ENCODE peak calls at places on chromosomes 12 and 14, in four cellular contexts. L is fibroblast of lung, W is astrocyte, Z is keratinocyte. G is an unnamed sample. For H3K36me3, the result is how much of the 10 kb centered on the place peaks cover.

GRCh38 chr14:68172664-68173063 is 353.1 kb downstream of the RAD51B start:
- DNase-seq in L (peak), Z (no peak), W (peak), G (no peak)

GRCh38 chr12:101666017-101666728 is 31.3 kb upstream of the CHPT1 start:
- DNase-seq in Z (no peak), W (no peak), L (no peak), G (no peak)

GRCh38 chr14:102362084-102362483 is 606 bp downstream of the CINP start:
- DNase-seq in W (peak), Z (no peak), L (peak), G (no peak)

GRCh38 chr12:107903377-107904061 is 129.0 kb downstream of the ASCL4 start:
- DNase-seq in Z (no peak), W (no peak), L (peak), G (no peak)

GRCh38 chr14:99383457-99384428 is 96.9 kb downstream of the SETD3 start:
- DNase-seq in Z (no peak), L (no peak), W (no peak), G (no peak)

GRCh38 chr12:114955414-114956014 is 271.5 kb upstream of the TBX3 start:
- DNase-seq in Z (no peak), L (peak), W (peak), G (no peak)

GRCh38 chr12:120539303-120539702 is 5.1 kb downstream of the RNF10 start:
- DNase-seq in L (peak), Z (no peak), W (peak), G (no peak)

GRCh38 chr14:21039585-21040369 is 2.4 kb upstream of the RNASE7 start:
- DNase-seq in L (peak), W (peak), Z (no peak), G (no peak)

GRCh38 chr12:46786774-46787173 is 39.0 kb downstream of the SLC38A4 start:
- DNase-seq in W (peak), Z (peak), L (peak), G (no peak)
- H3K4me3 ChIP-seq in W (no peak), Z (no peak), L (no peak), G (no peak)

GRCh38 chr12:105888696-105889095 is 250.1 kb downstream of the NUAK1 start:
- DNase-seq in L (peak), Z (no peak), W (peak), G (no peak)
- H3K36me3 ChIP-seq in L (under half), Z (under half), W (under half), G (under half)

DNA sequence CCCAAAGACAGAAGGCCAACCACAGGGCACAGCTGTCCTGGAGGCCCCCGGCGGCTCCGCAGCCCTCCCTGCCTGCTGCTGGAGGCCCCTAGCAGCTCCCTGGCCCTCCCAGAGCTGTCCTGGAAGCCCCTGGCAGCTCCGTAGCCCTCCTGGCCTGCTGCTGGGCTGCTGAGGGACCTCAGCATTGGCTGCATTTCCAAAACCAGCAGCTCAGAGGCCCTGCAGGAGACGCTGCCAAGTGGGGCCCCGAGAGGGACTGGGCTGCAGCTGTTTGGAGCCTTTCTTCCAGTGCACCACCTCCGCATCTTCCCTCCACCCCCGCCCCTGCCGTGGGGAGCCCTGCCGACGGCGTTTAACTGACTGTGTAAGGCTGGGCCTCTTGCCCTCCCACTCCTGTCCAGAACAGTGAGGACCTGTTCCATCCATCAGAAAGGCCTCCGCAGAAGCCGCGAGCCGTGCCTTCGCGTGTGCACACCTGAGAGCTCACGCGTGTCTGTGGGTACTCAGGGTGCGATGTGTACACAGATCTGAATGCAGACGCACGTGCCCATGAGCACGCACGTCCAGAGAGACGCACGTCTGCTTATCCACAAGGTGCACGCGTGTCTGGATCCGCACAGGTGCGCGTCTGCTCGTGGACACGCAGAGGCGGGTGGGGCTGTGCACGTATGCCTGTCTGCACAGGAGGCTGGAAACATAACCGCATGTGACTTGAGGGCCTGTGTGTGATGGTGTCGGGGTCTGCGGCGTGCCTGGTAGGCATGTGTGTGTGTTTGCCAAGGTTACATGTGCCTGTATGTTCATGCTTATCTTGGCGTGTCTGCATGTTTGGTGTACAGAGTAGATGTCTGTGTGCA is 57.0 kb upstream of the FBRSL1 start:
- DNase-seq in W (no peak), L (no peak), Z (no peak), G (no peak)
- TF ChIP-seq EZH2 in W (no peak), L (no peak), Z (peak), G (no peak)

DNA sequence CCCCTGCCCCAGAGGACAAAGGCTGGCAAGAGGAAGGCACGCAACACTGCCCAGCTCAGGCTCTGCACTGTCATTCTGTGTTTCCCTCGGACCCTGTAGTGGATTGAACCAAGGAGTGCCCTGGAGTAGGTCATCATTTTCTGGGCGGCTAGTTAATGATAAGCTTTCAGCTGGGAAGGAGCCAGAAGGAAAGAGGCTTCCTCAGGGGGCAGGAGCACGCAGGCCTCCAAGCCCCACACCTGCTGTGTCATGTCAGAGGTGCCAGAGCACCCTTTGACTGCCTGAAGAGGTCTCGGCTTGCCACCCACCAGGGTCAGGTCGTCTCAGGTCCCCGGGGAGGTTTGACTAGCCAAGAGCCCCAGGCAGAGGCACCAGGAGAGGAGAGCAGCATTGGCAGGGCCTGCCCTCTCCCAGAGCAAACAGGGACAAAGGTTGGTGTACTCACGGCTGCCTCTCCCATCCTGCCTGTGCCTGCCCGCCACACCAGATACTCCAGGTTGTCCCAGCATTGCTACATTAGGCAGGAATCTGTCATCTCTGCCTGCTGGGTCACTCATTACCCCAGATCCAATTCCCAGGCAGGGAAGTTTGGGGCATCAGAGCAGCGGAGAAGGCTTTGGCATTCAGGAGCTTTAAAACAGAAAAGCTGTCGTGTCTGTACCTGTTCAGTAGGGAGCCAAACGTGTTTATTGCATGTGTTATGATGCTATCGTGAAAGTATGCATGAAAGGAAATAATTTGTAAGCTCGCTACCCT is 33.5 kb upstream of the ATP2A2 start:
- DNase-seq in W (no peak), L (peak), Z (peak), G (no peak)
- H3K4me3 ChIP-seq in W (no peak), L (no peak), Z (peak), G (no peak)

GRCh38 chr14:73402579-73402978 is 55.8 kb downstream of the NUMB start:
- DNase-seq in L (no peak), W (no peak), Z (no peak), G (no peak)
- H3K36me3 ChIP-seq in L (under half), W (under half), Z (under half), G (under half)

GRCh38 chr12:54012631-54013398 is 4.0 kb downstream of the HOXC8 start:
- DNase-seq in W (no peak), L (no peak), Z (no peak), G (no peak)

GRCh38 chr12:54016478-54016964 is 7.7 kb downstream of the HOXC8 start:
- DNase-seq in Z (no peak), L (no peak), W (no peak), G (no peak)

GRCh38 chr12:54015210-54015931 is 6.6 kb downstream of the HOXC8 start:
- DNase-seq in Z (no peak), L (no peak), W (no peak), G (no peak)

GRCh38 chr12:54016051-54016450 is 7.3 kb downstream of the HOXC8 start:
- DNase-seq in Z (no peak), L (no peak), W (no peak), G (no peak)

GRCh38 chr12:54014315-54015209 is 5.8 kb downstream of the HOXC8 start:
- DNase-seq in Z (no peak), W (no peak), L (no peak), G (no peak)
- TF ChIP-seq EZH2 in Z (no peak), W (peak), L (peak), G (no peak)

DNA sequence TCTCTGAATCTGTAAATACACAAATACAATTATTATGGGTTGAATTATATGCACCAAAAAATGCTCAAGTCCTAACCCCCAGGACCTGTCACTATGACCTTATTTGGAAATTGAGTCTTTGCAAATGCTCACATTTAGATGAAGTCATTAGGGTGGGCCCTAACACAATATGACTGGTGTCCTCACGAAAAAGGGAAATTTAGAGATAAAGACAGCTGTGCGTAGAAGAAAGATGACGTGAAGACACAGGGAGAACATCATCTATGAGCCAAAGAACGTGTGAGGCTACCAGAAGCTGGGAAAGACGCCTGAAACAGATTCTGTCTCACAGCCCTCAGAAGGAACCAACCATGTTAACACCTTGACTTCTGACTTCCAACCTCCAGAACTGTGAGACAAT is 259.2 kb downstream of the EMP1 start:
- DNase-seq in Z (no peak), L (no peak), W (no peak), G (no peak)
- H3K4me3 ChIP-seq in Z (no peak), L (no peak), W (no peak), G (no peak)

GRCh38 chr14:34824256-34824655 is 50.9 kb downstream of the BAZ1A start:
- DNase-seq in L (no peak), W (no peak), Z (no peak), G (no peak)

GRCh38 chr14:34824826-34825225 is 50.3 kb downstream of the BAZ1A start:
- DNase-seq in L (no peak), W (no peak), Z (no peak), G (no peak)

GRCh38 chr14:34826661-34827060 is 48.5 kb downstream of the BAZ1A start:
- DNase-seq in Z (no peak), W (peak), L (peak), G (no peak)
- H3K36me3 ChIP-seq in Z (under half), W (under half), L (under half), G (half or more)

DNA sequence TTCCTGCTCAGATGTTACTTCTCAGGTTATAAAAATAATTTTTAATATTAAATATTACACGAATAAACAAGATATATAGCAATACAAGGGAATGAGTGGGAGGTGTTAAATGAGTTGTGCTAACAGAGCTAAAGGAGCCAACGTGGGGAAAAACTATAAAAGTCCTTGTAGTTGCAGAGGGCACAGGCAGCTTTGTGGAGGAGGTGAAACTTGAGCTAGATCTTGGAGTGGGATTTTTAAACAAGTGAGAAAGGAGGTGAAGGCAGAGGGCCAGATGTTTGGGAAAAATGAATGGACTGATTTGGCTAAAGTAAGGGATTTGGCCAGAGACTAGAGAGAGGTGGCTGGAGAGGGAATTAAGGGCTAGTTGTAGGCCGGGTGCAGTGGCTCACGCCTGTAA is 5.2 kb upstream of the FKBP11 start:
- DNase-seq in L (no peak), W (no peak), Z (no peak), G (no peak)
- TF ChIP-seq EZH2 in L (no peak), W (no peak), Z (no peak), G (no peak)

G was measured in SK-N-MC.